ENCODE peak calls at places on chromosomes 12 and 14, in eight cellular contexts. V, Y, U, F, H, D, L and J are unnamed samples.

GRCh38 chr12:65355461-65355860 is 77.0 kb downstream of the MSRB3 start:
- DNase-seq in V (no peak), Y (no peak), U (no peak), F (no peak), H (no peak), D (no peak), L (peak; percentile 44), J (no peak)

GRCh38 chr12:9798008-9798619 is 29.2 kb upstream of the KLRF1 start:
- DNase-seq in V (no peak), Y (peak; percentile 75), U (peak; percentile 61), F (peak; percentile 59), H (peak; percentile 29), D (no peak), L (peak; percentile 23), J (no peak)

GRCh38 chr12:28650906-28651305 is 460.6 kb downstream of the CCDC91 start:
- DNase-seq in V (no peak), Y (no peak), U (no peak), F (no peak), H (no peak), D (no peak), L (no peak), J (no peak)

GRCh38 chr14:100072783-100073346 is 7.6 kb downstream of the EVL start:
- DNase-seq in V (no peak), Y (peak; percentile 68), U (peak; percentile 89), F (peak; percentile 56), H (no peak), D (no peak), L (no peak), J (no peak)

GRCh38 chr12:121578230-121579189 is 2.3 kb downstream of the KDM2B start:
- DNase-seq in V (peak; percentile 60), Y (no peak), U (peak; percentile 87), F (no peak), H (peak; percentile 64), D (no peak), L (peak; percentile 53), J (peak; percentile 80)

GRCh38 chr12:29073631-29074239 is 75.3 kb upstream of the FAR2 start:
- DNase-seq in V (peak; percentile 27), Y (peak; percentile 51), U (no peak), F (no peak), H (no peak), D (peak; percentile 79), L (peak; percentile 49), J (peak; percentile 31)

GRCh38 chr12:91877461-91878230 is 268.0 kb downstream of the BTG1 start:
- DNase-seq in V (no peak), Y (no peak), U (no peak), F (peak; percentile 7), H (no peak), D (no peak), L (no peak), J (no peak)

GRCh38 chr12:132700212-132700913 is 10.3 kb upstream of the PGAM5 start:
- DNase-seq in V (no peak), Y (no peak), U (no peak), F (no peak), H (no peak), D (no peak), L (peak; percentile 64), J (no peak)

GRCh38 chr12:130320553-130320952 is 17.1 kb upstream of the PIWIL1 start:
- DNase-seq in V (no peak), Y (no peak), U (no peak), F (no peak), H (no peak), D (no peak), L (no peak), J (no peak)